ENCODE peak calls at places on chromosomes 4 and X, in ten cellular contexts. N is IMR-90, R is GM12892, O is endodermal cell, J is esophagus squamous epithelium, K is RWPE1, E is frontal cortex, H is anterior cingulate cortex, P is breast epithelium, B is NCI-H345. W is an unnamed sample.

GRCh38 chrX:10043386-10043785 is 76.2 kb downstream of the CLDN34 start:
- DNase-seq in N (no peak), R (no peak), O (no peak), J (no peak), K (no peak), E (no peak), H (no peak), P (peak; percentile 54), B (no peak), W (no peak)

GRCh38 chr4:10015140-10015753 is 6.0 kb downstream of the SLC2A9 start:
- DNase-seq in N (peak; percentile 42), R (no peak), O (peak; percentile 91), J (no peak), K (no peak), E (no peak), H (no peak), P (no peak), B (peak; percentile 39), W (peak; percentile 81)

GRCh38 chr4:113784497-113785254 is 23.1 kb upstream of the CAMK2D start:
- DNase-seq in N (peak; percentile 99), R (no peak), O (no peak), J (no peak), K (peak; percentile 64), E (no peak), H (no peak), P (no peak), B (no peak), W (no peak)

GRCh38 chrX:70262952-70263567 is 3.1 kb upstream of the P2RY4 start:
- DNase-seq in N (peak; percentile 28), R (no peak), O (peak; percentile 90), J (no peak), K (peak; percentile 40), E (peak; percentile 6), H (no peak), P (peak; percentile 53), B (peak; percentile 62), W (peak; percentile 28)

GRCh38 chrX:154047266-154047665 is 27.6 kb upstream of the IRAK1 start:
- DNase-seq in N (peak; percentile 17), R (no peak), O (no peak), J (no peak), K (no peak), E (no peak), H (no peak), P (no peak), B (no peak), W (no peak)

GRCh38 chr4:73674451-73674919 is 54.2 kb upstream of the RASSF6 start:
- DNase-seq in N (peak; percentile 34), R (no peak), O (no peak), J (no peak), K (peak; percentile 42), E (no peak), H (no peak), P (no peak), B (no peak), W (no peak)

GRCh38 chr4:71609651-71610050 is 174.2 kb downstream of the GC start:
- DNase-seq in N (no peak), R (no peak), O (no peak), J (no peak), K (no peak), E (no peak), H (no peak), P (no peak), B (no peak), W (no peak)

GRCh38 chrX:154308108-154308946 is 12.7 kb downstream of the TKTL1 start:
- DNase-seq in N (peak; percentile 10), R (no peak), O (peak; percentile 93), J (no peak), K (peak; percentile 27), E (peak; percentile 30), H (no peak), P (no peak), B (peak; percentile 44), W (peak; percentile 61)

GRCh38 chrX:122817321-122817720 is 366.8 kb upstream of the GRIA3 start:
- DNase-seq in N (no peak), R (no peak), O (no peak), J (no peak), K (no peak), E (no peak), H (no peak), P (no peak), B (no peak), W (no peak)

GRCh38 chrX:131746491-131746968 is 202.7 kb downstream of the OR13H1 start:
- DNase-seq in N (peak; percentile 86), R (no peak), O (peak; percentile 66), J (peak; percentile 23), K (no peak), E (no peak), H (peak; percentile 13), P (no peak), B (peak; percentile 90), W (peak; percentile 36)

GRCh38 chr4:150402968-150403367 is 179.0 kb upstream of the MAB21L2 start:
- DNase-seq in N (peak; percentile 24), R (no peak), O (peak; percentile 49), J (no peak), K (no peak), E (peak; percentile 1), H (no peak), P (no peak), B (peak; percentile 83), W (peak; percentile 10)

GRCh38 chrX:139290310-139290709 is 240.2 kb upstream of the F9 start:
- DNase-seq in N (no peak), R (no peak), O (no peak), J (no peak), K (no peak), E (no peak), H (no peak), P (no peak), B (no peak), W (peak; percentile 5)

GRCh38 chr4:124111922-124112321 is 600.6 kb downstream of the ANKRD50 start:
- DNase-seq in N (peak; percentile 87), R (no peak), O (peak; percentile 61), J (no peak), K (peak; percentile 29), E (peak; percentile 6), H (no peak), P (no peak), B (peak; percentile 39), W (peak; percentile 51)

GRCh38 chr4:54384563-54384962 is 155.5 kb downstream of the PDGFRA start:
- DNase-seq in N (peak; percentile 39), R (no peak), O (peak; percentile 55), J (no peak), K (peak; percentile 13), E (no peak), H (no peak), P (no peak), B (peak; percentile 30), W (peak; percentile 62)

GRCh38 chr4:6781561-6781960 is 966 bp upstream of the KIAA0232 start:
- DNase-seq in N (no peak), R (no peak), O (no peak), J (no peak), K (no peak), E (no peak), H (no peak), P (no peak), B (peak; percentile 1), W (no peak)

GRCh38 chr4:176238819-176239218 is 30.2 kb downstream of the ASB5 start:
- DNase-seq in N (peak; percentile 46), R (no peak), O (no peak), J (no peak), K (no peak), E (no peak), H (no peak), P (no peak), B (no peak), W (no peak)

GRCh38 chrX:71282514-71283408 is 674 bp upstream of the NONO start:
- DNase-seq in N (peak; percentile 45), R (no peak), O (no peak), J (no peak), K (peak; percentile 31), E (peak; percentile 3), H (peak; percentile 37), P (no peak), B (no peak), W (peak; percentile 73)

GRCh38 chr4:138925495-138925894 is 90.1 kb upstream of the NOCT start:
- DNase-seq in N (peak; percentile 70), R (no peak), O (peak; percentile 2), J (no peak), K (no peak), E (no peak), H (no peak), P (no peak), B (no peak), W (no peak)

GRCh38 chr4:139988863-139989765 is 164.9 kb downstream of the MAML3 start:
- DNase-seq in N (peak; percentile 97), R (no peak), O (peak; percentile 75), J (no peak), K (peak; percentile 90), E (peak; percentile 25), H (no peak), P (no peak), B (no peak), W (no peak)

GRCh38 chrX:48802089-48802812 is 384 bp downstream of the HDAC6 start:
- DNase-seq in N (peak; percentile 60), R (peak; percentile 62), O (peak; percentile 92), J (peak; percentile 57), K (peak; percentile 79), E (peak; percentile 37), H (no peak), P (peak; percentile 82), B (peak; percentile 79), W (peak; percentile 86)

GRCh38 chr4:94648699-94649098 is 109.1 kb upstream of the BMPR1B start:
- DNase-seq in N (no peak), R (no peak), O (no peak), J (no peak), K (no peak), E (no peak), H (no peak), P (no peak), B (no peak), W (no peak)

GRCh38 chr4:163494360-163495241 is at the start of gene TMA16:
- DNase-seq in N (peak; percentile 95), R (peak; percentile 73), O (peak; percentile 95), J (peak; percentile 31), K (peak; percentile 84), E (peak; percentile 72), H (peak; percentile 40), P (peak; percentile 78), B (peak; percentile 82), W (peak; percentile 98)

GRCh38 chr4:85431156-85431555 is 43.8 kb upstream of the ARHGAP24 start:
- DNase-seq in N (no peak), R (no peak), O (no peak), J (no peak), K (no peak), E (no peak), H (no peak), P (no peak), B (no peak), W (no peak)

GRCh38 chrX:47644557-47645091 is 5.7 kb downstream of the ELK1 start:
- DNase-seq in N (peak; percentile 44), R (no peak), O (peak; percentile 72), J (no peak), K (no peak), E (no peak), H (no peak), P (no peak), B (no peak), W (no peak)

GRCh38 chrX:99857455-99857854 is 552.6 kb downstream of the PCDH19 start:
- DNase-seq in N (no peak), R (no peak), O (no peak), J (no peak), K (no peak), E (no peak), H (no peak), P (no peak), B (no peak), W (no peak)

GRCh38 chrX:44063611-44064010 is 90.4 kb upstream of the NDP start:
- DNase-seq in N (no peak), R (no peak), O (no peak), J (no peak), K (no peak), E (no peak), H (no peak), P (no peak), B (no peak), W (no peak)

W was measured in GM12865.